ENCODE peak calls at places on chromosomes 1 and 21, in ten cellular contexts. F is brain microvascular endothelial cell, C is neural progenitor cell, Y is epithelial cell of esophagus, M is GM12865, X is fibroblast of lung, J is HCT116, A is AG04450, N is astrocyte of the spinal cord, V is ovary. L is an unnamed sample.

GRCh38 chr1:46556822-46557221 is 5.4 kb upstream of the KNCN start:
- DNase-seq in F (peak), C (no peak), Y (peak), M (no peak), X (peak), J (peak), A (no peak), N (peak), V (no peak), L (peak)

GRCh38 chr1:200445213-200445612 is 35.4 kb upstream of the ZNF281 start:
- DNase-seq in F (peak), C (no peak), Y (peak), M (no peak), X (peak), J (no peak), A (no peak), N (peak), V (no peak), L (no peak)

GRCh38 chr1:32890516-32891240 is 4.4 kb downstream of the HPCA start:
- DNase-seq in F (no peak), C (no peak), Y (no peak), M (no peak), X (no peak), J (no peak), A (no peak), N (no peak), V (no peak), L (no peak)

GRCh38 chr21:44083631-44084291 is 23.4 kb upstream of the PWP2 start:
- DNase-seq in F (peak), C (no peak), Y (no peak), M (no peak), X (no peak), J (no peak), A (no peak), N (no peak), V (no peak), L (no peak)

GRCh38 chr1:229117664-229118300 is 153.1 kb upstream of the RAB4A start:
- DNase-seq in F (no peak), C (no peak), Y (peak), M (no peak), X (peak), J (no peak), A (peak), N (no peak), V (peak), L (peak)

GRCh38 chr21:32083175-32083574 is 195.7 kb downstream of the MIS18A start:
- DNase-seq in F (no peak), C (no peak), Y (no peak), M (no peak), X (peak), J (no peak), A (no peak), N (peak), V (no peak), L (peak)

GRCh38 chr21:46421191-46421750 is 37.4 kb upstream of the DIP2A start:
- DNase-seq in F (no peak), C (no peak), Y (no peak), M (no peak), X (no peak), J (no peak), A (no peak), N (no peak), V (no peak), L (no peak)

GRCh38 chr1:157691285-157691920 is 9.2 kb downstream of the FCRL3 start:
- DNase-seq in F (peak), C (peak), Y (peak), M (peak), X (peak), J (peak), A (no peak), N (peak), V (no peak), L (peak)

GRCh38 chr1:201655243-201655642 is 116.3 kb downstream of the NAV1 start:
- DNase-seq in F (no peak), C (peak), Y (no peak), M (no peak), X (peak), J (no peak), A (no peak), N (peak), V (no peak), L (peak)
- H3K4me3 ChIP-seq in F (no peak), C (no peak), Y (no peak), M (no peak), X (peak), J (no peak), A (peak), N (no peak), V (no peak), L (no peak)

DNA sequence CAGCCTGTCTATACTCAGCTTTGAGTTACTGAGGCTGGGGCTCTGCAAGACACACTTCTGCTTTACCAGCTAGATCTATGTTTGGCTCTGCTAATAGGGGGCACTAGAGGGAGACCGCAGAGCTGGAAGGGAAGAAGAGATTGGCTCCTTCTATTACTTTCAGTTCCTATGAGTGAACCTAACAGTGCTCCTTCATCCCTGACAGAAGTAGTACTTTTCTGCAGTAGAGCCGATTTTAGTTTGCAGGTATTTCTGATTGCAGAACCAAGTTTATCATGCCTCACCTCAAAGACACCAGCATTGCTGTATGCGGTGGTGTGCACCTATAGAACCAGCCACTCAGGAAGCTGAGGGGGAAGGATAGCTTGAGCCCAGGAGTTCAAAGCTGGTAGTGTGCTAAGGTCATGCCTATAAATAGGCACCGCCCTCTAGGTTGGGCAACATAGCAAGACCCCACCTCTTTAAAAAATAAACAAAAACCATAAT is 5.7 kb upstream of the ZDHHC18 start:
- DNase-seq in F (no peak), C (no peak), Y (no peak), M (peak), X (no peak), J (no peak), A (no peak), N (no peak), V (no peak), L (no peak)
- TF ChIP-seq CTCF in F (peak), C (no peak), Y (no peak), M (peak), X (peak), J (peak), A (peak), N (no peak), V (no peak), L (peak)

GRCh38 chr1:85244271-85245053 is 15.0 kb downstream of the C1orf52 start:
- DNase-seq in F (no peak), C (no peak), Y (peak), M (no peak), X (peak), J (no peak), A (no peak), N (no peak), V (no peak), L (peak)
- H3K4me3 ChIP-seq in F (no peak), C (no peak), Y (no peak), M (no peak), X (no peak), J (no peak), A (no peak), N (no peak), V (no peak), L (no peak)

GRCh38 chr1:1436634-1437032 is 1.1 kb downstream of the VWA1 start:
- DNase-seq in F (no peak), C (no peak), Y (no peak), M (no peak), X (no peak), J (no peak), A (no peak), N (no peak), V (no peak), L (no peak)

GRCh38 chr1:1439550-1440261 is 4.2 kb downstream of the VWA1 start:
- DNase-seq in F (no peak), C (no peak), Y (no peak), M (no peak), X (no peak), J (no peak), A (no peak), N (no peak), V (no peak), L (no peak)

GRCh38 chr1:1438531-1439381 is 3.3 kb downstream of the VWA1 start:
- DNase-seq in F (no peak), C (no peak), Y (no peak), M (no peak), X (no peak), J (no peak), A (no peak), N (no peak), V (no peak), L (no peak)

GRCh38 chr1:1437033-1437903 is 1.8 kb downstream of the VWA1 start:
- DNase-seq in F (no peak), C (no peak), Y (no peak), M (no peak), X (no peak), J (no peak), A (no peak), N (no peak), V (no peak), L (no peak)

DNA sequence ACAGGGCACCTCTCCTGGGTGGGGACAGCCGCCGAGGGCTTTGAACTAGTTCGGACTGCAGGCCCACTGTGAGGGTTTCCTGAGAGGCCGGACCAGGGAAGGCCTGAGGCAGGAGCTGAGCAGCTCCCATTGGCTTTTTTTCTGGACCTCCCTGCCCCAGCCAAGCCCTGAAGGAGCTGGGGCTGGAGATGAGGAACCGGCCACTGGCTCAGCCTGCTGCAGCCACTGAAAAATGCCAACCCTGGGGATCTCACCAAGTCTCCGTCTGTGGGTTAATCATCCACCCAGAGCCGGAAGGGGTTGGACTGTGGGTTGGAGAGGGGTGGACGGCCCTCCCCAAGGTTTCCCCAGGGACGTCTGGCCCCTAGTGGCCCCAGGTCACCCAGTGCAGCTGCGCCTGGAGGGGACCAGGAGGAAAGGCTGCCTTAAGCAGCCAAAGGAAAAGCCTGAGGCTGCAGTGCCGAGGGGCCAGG is 2.5 kb downstream of the VWA1 start:
- DNase-seq in F (no peak), C (no peak), Y (no peak), M (no peak), X (peak), J (no peak), A (no peak), N (no peak), V (no peak), L (no peak)
- TF ChIP-seq CTCF in F (no peak), C (no peak), Y (no peak), M (no peak), X (no peak), J (no peak), A (no peak), N (no peak), V (no peak), L (no peak)

GRCh38 chr1:94250341-94250740 is 13.0 kb upstream of the ARHGAP29 start:
- DNase-seq in F (no peak), C (no peak), Y (peak), M (no peak), X (no peak), J (no peak), A (no peak), N (no peak), V (no peak), L (no peak)

GRCh38 chr1:94257451-94257850 is 20.1 kb upstream of the ARHGAP29 start:
- DNase-seq in F (no peak), C (no peak), Y (no peak), M (no peak), X (no peak), J (no peak), A (no peak), N (no peak), V (no peak), L (no peak)

GRCh38 chr1:94255476-94255875 is 18.1 kb upstream of the ARHGAP29 start:
- DNase-seq in F (no peak), C (no peak), Y (peak), M (no peak), X (peak), J (no peak), A (no peak), N (no peak), V (no peak), L (peak)

GRCh38 chr1:94253456-94254042 is 16.2 kb upstream of the ARHGAP29 start:
- DNase-seq in F (no peak), C (no peak), Y (no peak), M (no peak), X (no peak), J (no peak), A (no peak), N (no peak), V (no peak), L (no peak)

DNA sequence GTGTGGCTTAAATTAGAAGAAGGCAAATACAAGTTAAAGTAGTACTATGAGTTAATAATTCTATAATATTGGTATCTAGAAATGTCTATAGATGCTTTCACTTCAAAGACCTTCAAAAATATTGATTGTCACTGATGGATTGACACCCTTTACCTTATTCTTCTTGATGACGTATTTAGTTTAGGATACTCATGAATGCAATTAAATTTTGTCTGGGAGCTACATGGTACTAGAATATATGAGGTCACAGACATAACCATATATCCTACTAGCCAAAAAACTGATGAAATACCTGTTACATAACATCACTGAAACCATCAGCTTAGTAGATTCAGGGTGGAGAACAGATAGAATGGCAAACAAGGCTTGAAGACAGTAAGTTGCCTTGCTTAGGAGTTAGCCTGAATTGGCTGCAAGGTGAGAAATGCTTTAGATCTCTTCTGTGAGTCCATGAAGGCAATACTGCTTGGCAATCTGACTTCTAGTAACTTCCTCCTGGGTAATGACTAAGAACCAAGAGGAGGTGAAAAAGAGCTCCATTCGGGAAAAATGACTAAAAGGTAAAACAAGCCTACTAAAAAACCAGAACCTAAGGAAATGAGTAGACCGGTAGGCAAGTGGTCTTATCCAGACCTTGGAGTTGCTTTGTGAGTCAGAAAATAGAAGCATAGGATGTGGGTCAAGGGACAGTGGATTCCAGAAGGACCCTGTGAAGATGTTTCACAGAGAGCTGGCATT is 16.9 kb upstream of the ARHGAP29 start:
- DNase-seq in F (no peak), C (no peak), Y (peak), M (no peak), X (peak), J (no peak), A (no peak), N (no peak), V (no peak), L (peak)
- H3K4me3 ChIP-seq in F (no peak), C (no peak), Y (no peak), M (no peak), X (no peak), J (no peak), A (no peak), N (no peak), V (no peak), L (no peak)

GRCh38 chr1:210298296-210298695 is 30.4 kb upstream of the HHAT start:
- DNase-seq in F (no peak), C (no peak), Y (no peak), M (no peak), X (no peak), J (no peak), A (no peak), N (no peak), V (no peak), L (no peak)

GRCh38 chr1:210296682-210297081 is 32.0 kb upstream of the HHAT start:
- DNase-seq in F (no peak), C (no peak), Y (no peak), M (no peak), X (no peak), J (no peak), A (no peak), N (no peak), V (no peak), L (no peak)

GRCh38 chr1:210292276-210292851 is 36.3 kb upstream of the HHAT start:
- DNase-seq in F (no peak), C (peak), Y (no peak), M (no peak), X (peak), J (peak), A (no peak), N (peak), V (peak), L (peak)

GRCh38 chr1:210293191-210293607 is 35.5 kb upstream of the HHAT start:
- DNase-seq in F (peak), C (no peak), Y (no peak), M (no peak), X (peak), J (no peak), A (peak), N (peak), V (peak), L (peak)

GRCh38 chr1:210294991-210295773 is 33.5 kb upstream of the HHAT start:
- DNase-seq in F (peak), C (peak), Y (peak), M (no peak), X (peak), J (no peak), A (no peak), N (peak), V (peak), L (peak)
- TF ChIP-seq CTCF in F (no peak), C (no peak), Y (no peak), M (no peak), X (no peak), J (no peak), A (no peak), N (no peak), V (no peak), L (no peak)

DNA sequence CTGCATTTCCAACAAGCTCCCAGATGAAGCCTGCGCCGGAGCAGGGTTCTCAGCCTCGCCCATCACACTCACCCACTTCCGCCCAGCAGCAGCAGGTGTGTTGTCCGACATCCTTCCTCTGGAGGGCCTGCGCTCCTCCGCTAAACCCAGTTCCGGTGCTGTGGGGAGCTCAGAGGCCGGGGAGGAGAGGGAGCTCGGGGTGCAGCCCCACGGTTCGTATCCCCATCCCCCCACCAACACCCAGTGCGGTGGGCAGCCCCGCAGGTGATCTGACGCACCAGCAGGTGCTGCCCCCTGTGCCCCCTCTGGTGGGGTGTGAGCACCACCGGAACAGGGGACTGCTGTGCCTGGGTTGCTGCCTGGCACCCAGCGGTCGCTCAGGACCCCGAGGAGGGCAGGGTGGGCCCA is 3.4 kb upstream of the PEX10 start:
- DNase-seq in F (no peak), C (no peak), Y (peak), M (peak), X (no peak), J (no peak), A (no peak), N (no peak), V (no peak), L (no peak)
- H3K4me3 ChIP-seq in F (no peak), C (no peak), Y (peak), M (peak), X (no peak), J (no peak), A (no peak), N (no peak), V (no peak), L (no peak)

DNA sequence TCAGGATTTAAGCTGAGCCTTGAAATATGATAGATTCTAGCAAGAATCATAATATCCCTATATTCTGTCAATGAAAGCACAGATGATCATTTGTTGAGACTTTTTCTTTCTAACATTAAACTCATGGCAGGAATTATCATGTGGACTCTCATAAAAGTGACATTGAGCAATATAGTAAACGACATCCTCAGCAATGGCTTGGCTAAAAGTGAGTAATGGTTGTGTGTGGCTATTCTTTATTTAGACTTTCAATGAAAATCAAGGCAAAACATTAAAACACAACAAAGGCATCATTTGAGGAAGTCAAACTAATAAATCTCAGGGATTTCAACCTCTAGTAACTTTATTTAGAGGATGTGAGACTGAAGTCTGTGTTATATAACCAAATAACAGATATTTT is 257.8 kb upstream of the ADGRL4 start:
- DNase-seq in F (no peak), C (no peak), Y (no peak), M (no peak), X (no peak), J (no peak), A (no peak), N (no peak), V (no peak), L (no peak)
- TF ChIP-seq CTCF in F (no peak), C (no peak), Y (no peak), M (no peak), X (no peak), J (no peak), A (no peak), N (no peak), V (no peak), L (no peak)